ENCODE peak calls at places on chromosome 17, in six cellular contexts. D, J, P, W, T and F are unnamed samples.

GRCh38 chr17:21041753-21042433 is 918 bp downstream of the USP22 start:
- DNase-seq in J (peak), T (peak), P (peak), W (peak), D (no peak), F (peak)

GRCh38 chr17:82103588-82104451 is 5.8 kb upstream of the FASN start:
- DNase-seq in P (peak), W (peak), J (no peak), D (no peak), T (no peak), F (peak)

GRCh38 chr17:81417879-81418709 is 22.8 kb downstream of the BAHCC1 start:
- DNase-seq in J (no peak), W (no peak), D (no peak), T (no peak), P (no peak), F (no peak)

GRCh38 chr17:17808706-17809432 is 27.9 kb downstream of the SREBF1 start:
- DNase-seq in P (no peak), D (no peak), W (no peak), J (no peak), T (no peak), F (no peak)

GRCh38 chr17:7548585-7549400 is at the start of gene TNFSF12:
- DNase-seq in D (no peak), T (peak), P (peak), J (peak), W (peak), F (no peak)

GRCh38 chr17:8740486-8740885 is 4.2 kb downstream of the CCDC42 start:
- DNase-seq in W (no peak), D (no peak), T (peak), P (peak), J (peak), F (no peak)

GRCh38 chr17:43701318-43701743 is 39.6 kb upstream of the MEOX1 start:
- DNase-seq in T (peak), J (no peak), D (no peak), P (no peak), W (no peak), F (no peak)

GRCh38 chr17:13046361-13046760 is 28.5 kb upstream of the ELAC2 start:
- DNase-seq in T (no peak), P (no peak), W (no peak), D (no peak), J (no peak), F (no peak)

GRCh38 chr17:64441772-64442549 is 7.0 kb upstream of the MILR1 start:
- DNase-seq in P (no peak), D (no peak), J (no peak), W (peak), T (no peak), F (peak)

GRCh38 chr17:12756786-12757185 is 32.5 kb upstream of the ARHGAP44 start:
- DNase-seq in T (no peak), W (no peak), D (no peak), J (no peak), P (no peak), F (no peak)

GRCh38 chr17:74870512-74870911 is 2.3 kb downstream of the FDXR start:
- DNase-seq in P (no peak), J (no peak), W (no peak), T (no peak), D (no peak), F (no peak)

GRCh38 chr17:79183221-79184158 is 108.9 kb downstream of the ENGASE start:
- DNase-seq in J (no peak), D (no peak), P (peak), W (peak), T (no peak), F (no peak)

GRCh38 chr17:15946611-15947120 is 1.7 kb downstream of the ADORA2B start:
- DNase-seq in T (no peak), D (no peak), J (no peak), W (no peak), P (no peak), F (no peak)

GRCh38 chr17:76247304-76247703 is 7.0 kb upstream of the RNF157 start:
- DNase-seq in D (no peak), P (no peak), T (no peak), W (no peak), J (no peak), F (no peak)

GRCh38 chr17:44408786-44409185 is 19.3 kb upstream of the ITGA2B start:
- DNase-seq in W (no peak), D (no peak), T (no peak), J (no peak), P (no peak), F (no peak)

GRCh38 chr17:34566201-34566600 is 13.2 kb upstream of the TMEM132E start:
- DNase-seq in W (no peak), T (no peak), J (no peak), D (no peak), P (no peak), F (no peak)

GRCh38 chr17:27463235-27463677 is 7.0 kb downstream of the KSR1 start:
- DNase-seq in P (no peak), T (no peak), D (no peak), W (no peak), J (no peak), F (peak)

GRCh38 chr17:13508916-13509315 is 92.8 kb downstream of the HS3ST3A1 start:
- DNase-seq in W (no peak), P (no peak), D (no peak), T (no peak), J (no peak), F (no peak)

GRCh38 chr17:76000016-76000754 is 470 bp upstream of the CDK3 start:
- DNase-seq in D (no peak), P (peak), W (no peak), J (peak), T (peak), F (peak)

GRCh38 chr17:34542700-34543336 is 36.6 kb upstream of the TMEM132E start:
- DNase-seq in W (peak), T (peak), P (peak), D (peak), J (peak), F (peak)

GRCh38 chr17:48247038-48247437 is 139.5 kb downstream of the SNX11 start:
- DNase-seq in T (no peak), D (no peak), J (no peak), W (no peak), P (no peak), F (no peak)

GRCh38 chr17:882827-883585 is 96.6 kb downstream of the NXN start:
- DNase-seq in P (no peak), W (no peak), T (no peak), D (no peak), J (no peak), F (no peak)